ENCODE peak calls at places on chromosomes 4 and X, in seven cellular contexts. One of them, this sample, is unnamed.

GRCh38 chr4:96145671-96146070 is 305.8 kb downstream of the PDHA2 start:
- DNase-seq in psoas muscle: no peak
- DNase-seq in heart left ventricle: no peak
- DNase-seq in mucosa of descending colon: no peak
- DNase-seq in mesendoderm: no peak
- DNase-seq in right lobe of liver: no peak
- DNase-seq in CD8-positive, alpha-beta T cell: no peak
- DNase-seq in this sample: no peak

GRCh38 chr4:137299281-137299680 is 233.0 kb downstream of the PCDH18 start:
- DNase-seq in mucosa of descending colon: no peak
- DNase-seq in heart left ventricle: no peak
- DNase-seq in CD8-positive, alpha-beta T cell: no peak
- DNase-seq in psoas muscle: no peak
- DNase-seq in right lobe of liver: no peak
- DNase-seq in mesendoderm: peak; percentile 53
- DNase-seq in this sample: no peak

GRCh38 chr4:71195932-71196331 is 142.9 kb upstream of the SLC4A4 start:
- DNase-seq in mesendoderm: peak; percentile 94
- DNase-seq in CD8-positive, alpha-beta T cell: no peak
- DNase-seq in right lobe of liver: no peak
- DNase-seq in heart left ventricle: no peak
- DNase-seq in psoas muscle: no peak
- DNase-seq in mucosa of descending colon: no peak
- DNase-seq in this sample: no peak

GRCh38 chr4:100649478-100649877 is 131.7 kb upstream of the EMCN start:
- DNase-seq in heart left ventricle: no peak
- DNase-seq in CD8-positive, alpha-beta T cell: no peak
- DNase-seq in right lobe of liver: no peak
- DNase-seq in mucosa of descending colon: no peak
- DNase-seq in psoas muscle: no peak
- DNase-seq in mesendoderm: peak; percentile 75
- DNase-seq in this sample: no peak

GRCh38 chrX:99394450-99394849 is 1015.6 kb downstream of the PCDH19 start:
- DNase-seq in mucosa of descending colon: no peak
- DNase-seq in CD8-positive, alpha-beta T cell: no peak
- DNase-seq in heart left ventricle: no peak
- DNase-seq in right lobe of liver: no peak
- DNase-seq in mesendoderm: peak; percentile 63
- DNase-seq in psoas muscle: no peak
- DNase-seq in this sample: no peak

GRCh38 chrX:134469481-134469880 is 9.5 kb downstream of the HPRT1 start:
- DNase-seq in heart left ventricle: no peak
- DNase-seq in mucosa of descending colon: no peak
- DNase-seq in psoas muscle: no peak
- DNase-seq in CD8-positive, alpha-beta T cell: no peak
- DNase-seq in mesendoderm: no peak
- DNase-seq in right lobe of liver: no peak
- DNase-seq in this sample: no peak

GRCh38 chr4:104334410-104334809 is 160.3 kb downstream of the CXXC4 start:
- DNase-seq in right lobe of liver: no peak
- DNase-seq in psoas muscle: no peak
- DNase-seq in CD8-positive, alpha-beta T cell: no peak
- DNase-seq in heart left ventricle: no peak
- DNase-seq in mucosa of descending colon: no peak
- DNase-seq in mesendoderm: no peak
- DNase-seq in this sample: no peak

GRCh38 chr4:56371426-56372220 is 15.7 kb downstream of the AASDH start:
- DNase-seq in right lobe of liver: no peak
- DNase-seq in mucosa of descending colon: no peak
- DNase-seq in heart left ventricle: no peak
- DNase-seq in CD8-positive, alpha-beta T cell: no peak
- DNase-seq in mesendoderm: no peak
- DNase-seq in psoas muscle: no peak
- DNase-seq in this sample: no peak

GRCh38 chrX:38225093-38225492 is 4.4 kb upstream of the SRPX start:
- DNase-seq in psoas muscle: no peak
- DNase-seq in right lobe of liver: no peak
- DNase-seq in heart left ventricle: no peak
- DNase-seq in mesendoderm: peak; percentile 51
- DNase-seq in mucosa of descending colon: no peak
- DNase-seq in CD8-positive, alpha-beta T cell: no peak
- DNase-seq in this sample: no peak

GRCh38 chr4:183758735-183759447 is 99.8 kb downstream of the TRAPPC11 start:
- DNase-seq in mucosa of descending colon: no peak
- DNase-seq in CD8-positive, alpha-beta T cell: no peak
- DNase-seq in mesendoderm: peak; percentile 41
- DNase-seq in heart left ventricle: no peak
- DNase-seq in psoas muscle: no peak
- DNase-seq in right lobe of liver: no peak
- DNase-seq in this sample: no peak
- H3K4me3 ChIP-seq in mucosa of descending colon: no peak overlapping the region
- H3K4me3 ChIP-seq in CD8-positive, alpha-beta T cell: no peak overlapping the region
- H3K4me3 ChIP-seq in mesendoderm: peak overlapping the region; percentile 32
- H3K4me3 ChIP-seq in heart left ventricle: no peak overlapping the region
- H3K4me3 ChIP-seq in psoas muscle: peak overlapping the region; percentile 22
- H3K4me3 ChIP-seq in right lobe of liver: no peak overlapping the region
- H3K4me3 ChIP-seq in this sample: no peak overlapping the region

DNA sequence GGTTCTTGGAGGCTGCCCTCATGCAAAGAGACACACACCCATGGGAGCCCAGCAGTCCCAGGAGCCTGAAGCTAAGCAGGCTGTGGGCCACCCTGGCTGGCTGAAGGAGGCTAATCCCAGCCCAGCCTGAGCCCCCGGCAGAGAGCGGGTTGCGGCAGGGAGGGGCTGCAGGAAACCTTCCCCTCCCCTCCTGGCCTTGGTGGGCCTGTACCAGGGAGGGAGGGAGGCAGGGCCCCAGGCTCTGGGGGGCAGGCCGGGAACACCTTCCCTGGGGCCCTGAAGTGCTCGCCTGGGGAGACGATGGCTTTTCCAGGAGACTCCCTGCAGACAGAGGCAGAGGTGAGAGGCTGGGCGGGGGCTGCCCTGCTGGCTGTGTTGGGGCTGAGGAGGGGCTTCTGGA is 3.7 kb downstream of the BGN start:
- DNase-seq in psoas muscle: no peak
- DNase-seq in mesendoderm: no peak
- DNase-seq in mucosa of descending colon: no peak
- DNase-seq in heart left ventricle: no peak
- DNase-seq in CD8-positive, alpha-beta T cell: no peak
- DNase-seq in right lobe of liver: no peak
- DNase-seq in this sample: no peak
- H3K4me3 ChIP-seq in psoas muscle: no peak overlapping the region
- H3K4me3 ChIP-seq in mesendoderm: no peak overlapping the region
- H3K4me3 ChIP-seq in mucosa of descending colon: no peak overlapping the region
- H3K4me3 ChIP-seq in heart left ventricle: no peak overlapping the region
- H3K4me3 ChIP-seq in CD8-positive, alpha-beta T cell: no peak overlapping the region
- H3K4me3 ChIP-seq in right lobe of liver: no peak overlapping the region
- H3K4me3 ChIP-seq in this sample: no peak overlapping the region

GRCh38 chrX:644304-645023 is 13.9 kb downstream of the SHOX start:
- DNase-seq in mesendoderm: no peak
- DNase-seq in psoas muscle: no peak
- DNase-seq in CD8-positive, alpha-beta T cell: no peak
- DNase-seq in heart left ventricle: no peak
- DNase-seq in mucosa of descending colon: no peak
- DNase-seq in right lobe of liver: no peak
- DNase-seq in this sample: no peak
- H3K4me3 ChIP-seq in mesendoderm: no peak overlapping the region
- H3K4me3 ChIP-seq in psoas muscle: no peak overlapping the region
- H3K4me3 ChIP-seq in CD8-positive, alpha-beta T cell: no peak overlapping the region
- H3K4me3 ChIP-seq in heart left ventricle: no peak overlapping the region
- H3K4me3 ChIP-seq in mucosa of descending colon: peak overlapping the region; percentile 11
- H3K4me3 ChIP-seq in right lobe of liver: no peak overlapping the region
- H3K4me3 ChIP-seq in this sample: no peak overlapping the region

GRCh38 chr4:118265312-118266144 is 87.3 kb downstream of the PRSS12 start:
- DNase-seq in mesendoderm: no peak
- DNase-seq in heart left ventricle: no peak
- DNase-seq in right lobe of liver: peak; percentile 66
- DNase-seq in psoas muscle: peak; percentile 48
- DNase-seq in mucosa of descending colon: peak; percentile 61
- DNase-seq in CD8-positive, alpha-beta T cell: peak; percentile 22
- DNase-seq in this sample: no peak
- H3K4me3 ChIP-seq in mesendoderm: no peak overlapping the region
- H3K4me3 ChIP-seq in heart left ventricle: peak overlapping the region; percentile 18
- H3K4me3 ChIP-seq in right lobe of liver: peak overlapping the region; percentile 63
- H3K4me3 ChIP-seq in psoas muscle: peak overlapping the region; percentile 52
- H3K4me3 ChIP-seq in mucosa of descending colon: peak overlapping the region; percentile 32
- H3K4me3 ChIP-seq in CD8-positive, alpha-beta T cell: peak overlapping the region; percentile 29
- H3K4me3 ChIP-seq in this sample: peak overlapping the region; percentile 58

This sample was measured in right atrium auricular region.